ENCODE peak calls at places on chromosomes 3 and 15, in nine cellular contexts. One of them, this sample, is unnamed.

GRCh38 chr3:180989291-180990163 is at the start of gene DNAJC19:
- DNase-seq in breast epithelium: peak
- DNase-seq in endothelial cell of umbilical vein: peak
- DNase-seq in stomach: peak
- DNase-seq in esophagus muscularis mucosa: peak
- DNase-seq in K562: peak
- DNase-seq in HCT116: peak
- DNase-seq in upper lobe of left lung: peak
- DNase-seq in prostate gland: peak
- DNase-seq in this sample: peak

GRCh38 chr3:15858547-15859506 is 61.0 kb upstream of the ANKRD28 start:
- DNase-seq in esophagus muscularis mucosa: no peak
- DNase-seq in upper lobe of left lung: peak
- DNase-seq in prostate gland: peak
- DNase-seq in breast epithelium: peak
- DNase-seq in HCT116: no peak
- DNase-seq in K562: peak
- DNase-seq in stomach: peak
- DNase-seq in endothelial cell of umbilical vein: peak
- DNase-seq in this sample: peak

GRCh38 chr3:128448491-128448890 is 18.2 kb downstream of the DNAJB8 start:
- DNase-seq in endothelial cell of umbilical vein: no peak
- DNase-seq in HCT116: no peak
- DNase-seq in esophagus muscularis mucosa: no peak
- DNase-seq in K562: no peak
- DNase-seq in breast epithelium: no peak
- DNase-seq in stomach: no peak
- DNase-seq in prostate gland: no peak
- DNase-seq in upper lobe of left lung: no peak
- DNase-seq in this sample: no peak

GRCh38 chr3:19334120-19334519 is 185.8 kb downstream of the KCNH8 start:
- DNase-seq in breast epithelium: no peak
- DNase-seq in HCT116: no peak
- DNase-seq in prostate gland: no peak
- DNase-seq in endothelial cell of umbilical vein: no peak
- DNase-seq in K562: no peak
- DNase-seq in esophagus muscularis mucosa: no peak
- DNase-seq in stomach: no peak
- DNase-seq in upper lobe of left lung: no peak
- DNase-seq in this sample: no peak

GRCh38 chr15:36682091-36682490 is 102.7 kb downstream of the CDIN1 start:
- DNase-seq in K562: no peak
- DNase-seq in esophagus muscularis mucosa: no peak
- DNase-seq in HCT116: no peak
- DNase-seq in stomach: no peak
- DNase-seq in endothelial cell of umbilical vein: peak
- DNase-seq in prostate gland: no peak
- DNase-seq in breast epithelium: no peak
- DNase-seq in upper lobe of left lung: no peak
- DNase-seq in this sample: no peak

GRCh38 chr3:32733631-32734229 is 48.7 kb downstream of the CNOT10 start:
- DNase-seq in breast epithelium: no peak
- DNase-seq in upper lobe of left lung: no peak
- DNase-seq in K562: peak
- DNase-seq in prostate gland: no peak
- DNase-seq in HCT116: peak
- DNase-seq in esophagus muscularis mucosa: no peak
- DNase-seq in stomach: no peak
- DNase-seq in endothelial cell of umbilical vein: peak
- DNase-seq in this sample: no peak

GRCh38 chr3:30664449-30664848 is 58.0 kb downstream of the TGFBR2 start:
- DNase-seq in prostate gland: no peak
- DNase-seq in endothelial cell of umbilical vein: peak
- DNase-seq in breast epithelium: no peak
- DNase-seq in stomach: no peak
- DNase-seq in K562: no peak
- DNase-seq in HCT116: no peak
- DNase-seq in upper lobe of left lung: no peak
- DNase-seq in esophagus muscularis mucosa: no peak
- DNase-seq in this sample: no peak

GRCh38 chr3:187667526-187667925 is 2.7 kb downstream of the SST start:
- DNase-seq in K562: no peak
- DNase-seq in prostate gland: no peak
- DNase-seq in endothelial cell of umbilical vein: no peak
- DNase-seq in esophagus muscularis mucosa: no peak
- DNase-seq in upper lobe of left lung: no peak
- DNase-seq in breast epithelium: no peak
- DNase-seq in HCT116: no peak
- DNase-seq in stomach: no peak
- DNase-seq in this sample: no peak

GRCh38 chr3:120450914-120451669 is at the start of gene FSTL1:
- DNase-seq in esophagus muscularis mucosa: no peak
- DNase-seq in K562: no peak
- DNase-seq in breast epithelium: peak
- DNase-seq in upper lobe of left lung: no peak
- DNase-seq in endothelial cell of umbilical vein: peak
- DNase-seq in stomach: no peak
- DNase-seq in HCT116: no peak
- DNase-seq in prostate gland: peak
- DNase-seq in this sample: peak
- TF ChIP-seq POLR2AphosphoS5 in esophagus muscularis mucosa: peak
- TF ChIP-seq POLR2AphosphoS5 in K562: no peak
- TF ChIP-seq POLR2AphosphoS5 in breast epithelium: peak
- TF ChIP-seq POLR2AphosphoS5 in upper lobe of left lung: no peak
- TF ChIP-seq POLR2AphosphoS5 in endothelial cell of umbilical vein: peak
- TF ChIP-seq POLR2AphosphoS5 in stomach: peak
- TF ChIP-seq POLR2AphosphoS5 in HCT116: peak
- TF ChIP-seq POLR2AphosphoS5 in prostate gland: no peak
- TF ChIP-seq POLR2AphosphoS5 in this sample: peak

GRCh38 chr15:83109532-83109931 is 2.1 kb downstream of the TM6SF1 start:
- DNase-seq in HCT116: no peak
- DNase-seq in stomach: no peak
- DNase-seq in upper lobe of left lung: no peak
- DNase-seq in breast epithelium: no peak
- DNase-seq in K562: no peak
- DNase-seq in endothelial cell of umbilical vein: no peak
- DNase-seq in esophagus muscularis mucosa: no peak
- DNase-seq in prostate gland: no peak
- DNase-seq in this sample: no peak

GRCh38 chr15:83107841-83108181 is 366 bp downstream of the TM6SF1 start:
- DNase-seq in breast epithelium: no peak
- DNase-seq in K562: no peak
- DNase-seq in esophagus muscularis mucosa: no peak
- DNase-seq in prostate gland: no peak
- DNase-seq in stomach: no peak
- DNase-seq in upper lobe of left lung: no peak
- DNase-seq in HCT116: no peak
- DNase-seq in endothelial cell of umbilical vein: no peak
- DNase-seq in this sample: peak

GRCh38 chr15:83106994-83107840 is at the start of gene TM6SF1:
- DNase-seq in endothelial cell of umbilical vein: peak
- DNase-seq in esophagus muscularis mucosa: no peak
- DNase-seq in K562: peak
- DNase-seq in stomach: no peak
- DNase-seq in breast epithelium: no peak
- DNase-seq in upper lobe of left lung: peak
- DNase-seq in HCT116: no peak
- DNase-seq in prostate gland: no peak
- DNase-seq in this sample: peak

GRCh38 chr15:83110361-83110760 is 2.9 kb downstream of the TM6SF1 start:
- DNase-seq in breast epithelium: no peak
- DNase-seq in endothelial cell of umbilical vein: peak
- DNase-seq in prostate gland: no peak
- DNase-seq in upper lobe of left lung: no peak
- DNase-seq in esophagus muscularis mucosa: no peak
- DNase-seq in K562: no peak
- DNase-seq in stomach: no peak
- DNase-seq in HCT116: no peak
- DNase-seq in this sample: no peak

DNA sequence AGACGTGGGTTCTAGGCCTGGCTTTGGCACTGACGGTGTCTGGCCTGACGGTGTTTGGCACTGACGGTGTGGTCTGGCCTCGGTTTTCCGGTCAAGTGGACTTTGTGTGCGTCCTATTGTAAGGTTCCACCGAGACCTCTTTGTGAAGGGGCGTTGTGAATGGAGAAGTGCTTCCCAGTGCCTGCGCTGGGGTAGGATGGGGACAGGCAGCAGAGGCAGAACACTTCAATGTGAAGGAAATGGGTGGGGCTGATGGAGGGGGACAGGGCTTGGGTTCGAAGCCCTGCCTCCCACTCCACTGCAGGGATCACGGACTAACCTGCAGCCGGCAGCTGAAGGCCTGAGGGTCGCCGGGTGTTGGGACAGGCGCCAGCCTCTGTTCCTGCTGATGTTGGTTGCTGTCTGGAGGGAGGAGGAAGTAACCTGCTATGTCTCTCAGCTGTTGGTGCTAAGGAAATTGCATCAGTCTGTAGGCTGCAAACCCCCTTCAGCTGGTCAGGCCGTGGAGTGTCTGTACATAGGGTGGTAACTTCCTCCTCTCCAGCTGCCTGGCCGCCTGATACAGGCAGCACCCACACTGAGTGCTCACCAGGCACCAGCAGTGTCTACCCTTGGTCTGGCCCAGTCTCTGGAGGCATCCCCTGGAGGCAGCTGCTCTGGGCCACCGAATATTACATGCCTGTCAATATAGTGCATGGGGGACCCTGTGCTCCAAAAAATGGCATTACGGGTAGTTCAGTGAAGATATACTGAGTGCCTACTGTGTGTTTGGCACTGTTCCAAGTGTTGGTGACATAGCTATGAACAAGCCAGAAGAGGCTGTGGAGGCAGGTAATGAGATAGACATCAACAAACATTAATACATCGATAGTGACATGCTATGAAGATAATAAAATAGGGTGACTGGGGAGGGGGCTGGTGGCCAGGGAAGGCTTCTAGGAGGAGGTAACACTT is 1.1 kb downstream of the TM6SF1 start:
- DNase-seq in HCT116: no peak
- DNase-seq in endothelial cell of umbilical vein: peak
- DNase-seq in breast epithelium: no peak
- DNase-seq in esophagus muscularis mucosa: no peak
- DNase-seq in stomach: peak
- DNase-seq in upper lobe of left lung: peak
- DNase-seq in K562: peak
- DNase-seq in prostate gland: no peak
- DNase-seq in this sample: peak
- TF ChIP-seq POLR2A in HCT116: no peak
- TF ChIP-seq POLR2A in endothelial cell of umbilical vein: peak
- TF ChIP-seq POLR2A in breast epithelium: no peak
- TF ChIP-seq POLR2A in esophagus muscularis mucosa: no peak
- TF ChIP-seq POLR2A in stomach: no peak
- TF ChIP-seq POLR2A in upper lobe of left lung: peak
- TF ChIP-seq POLR2A in K562: no peak
- TF ChIP-seq POLR2A in prostate gland: no peak
- TF ChIP-seq POLR2A in this sample: peak

DNA sequence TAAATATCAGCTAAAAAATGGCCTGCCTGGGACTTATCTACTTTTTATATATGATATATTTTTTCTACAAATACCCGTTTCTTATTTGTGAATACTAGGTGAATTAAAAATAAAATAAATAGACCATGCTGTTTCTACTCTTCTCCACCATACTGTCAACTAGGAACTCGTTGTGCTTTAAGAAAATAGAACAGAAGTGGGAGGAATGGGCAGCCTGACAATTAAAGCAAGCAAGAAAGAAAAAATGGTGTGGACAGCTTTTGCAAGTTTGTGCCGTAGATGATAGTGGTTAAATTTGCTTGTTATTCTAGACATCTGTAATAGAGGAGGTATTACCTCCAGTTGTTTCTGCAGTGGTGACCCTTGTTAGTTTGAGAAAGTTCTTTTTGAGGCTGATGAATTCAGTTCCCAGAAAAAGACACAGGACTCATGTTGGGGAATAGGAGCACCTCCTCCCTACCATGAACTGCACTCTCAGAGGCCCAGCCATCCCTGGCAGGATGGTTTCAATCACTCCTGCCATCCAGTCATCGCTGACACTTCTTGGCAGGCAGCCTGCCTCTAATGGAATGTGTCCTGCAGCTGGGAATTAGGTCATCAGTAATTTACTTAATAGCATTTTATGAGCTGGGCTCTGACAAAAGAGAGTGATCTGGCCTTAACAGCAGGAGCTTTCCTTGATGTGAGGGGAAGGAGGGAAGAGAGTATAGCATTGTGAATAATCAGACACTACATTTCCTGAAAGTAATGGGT is 105.0 kb upstream of the GAP43 start:
- DNase-seq in prostate gland: no peak
- DNase-seq in upper lobe of left lung: no peak
- DNase-seq in HCT116: peak
- DNase-seq in K562: no peak
- DNase-seq in endothelial cell of umbilical vein: peak
- DNase-seq in stomach: no peak
- DNase-seq in breast epithelium: no peak
- DNase-seq in esophagus muscularis mucosa: no peak
- DNase-seq in this sample: no peak
- TF ChIP-seq POLR2AphosphoS5 in prostate gland: no peak
- TF ChIP-seq POLR2AphosphoS5 in upper lobe of left lung: peak
- TF ChIP-seq POLR2AphosphoS5 in HCT116: no peak
- TF ChIP-seq POLR2AphosphoS5 in K562: no peak
- TF ChIP-seq POLR2AphosphoS5 in endothelial cell of umbilical vein: peak
- TF ChIP-seq POLR2AphosphoS5 in stomach: no peak
- TF ChIP-seq POLR2AphosphoS5 in breast epithelium: no peak
- TF ChIP-seq POLR2AphosphoS5 in esophagus muscularis mucosa: peak
- TF ChIP-seq POLR2AphosphoS5 in this sample: peak

DNA sequence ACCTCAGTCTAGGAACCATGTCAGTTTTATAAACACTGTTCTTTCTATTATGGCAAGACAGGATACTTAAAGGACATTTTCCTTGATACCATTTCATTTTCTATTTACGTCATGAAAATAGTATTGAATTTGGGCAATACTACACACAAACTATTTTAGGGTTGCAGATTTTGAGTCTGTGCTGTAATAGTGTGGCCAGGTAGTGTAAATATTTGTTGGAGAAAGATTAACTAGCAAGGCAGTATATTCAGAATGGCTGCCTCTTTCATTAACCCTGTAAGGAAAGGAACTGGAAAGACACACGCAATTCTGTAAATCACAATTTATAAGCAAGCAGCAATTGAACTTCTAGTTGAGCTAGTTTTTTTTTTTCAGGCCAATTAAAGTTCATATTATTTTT is 2.0 kb downstream of the CTXND1 start:
- DNase-seq in K562: no peak
- DNase-seq in stomach: no peak
- DNase-seq in upper lobe of left lung: no peak
- DNase-seq in esophagus muscularis mucosa: no peak
- DNase-seq in breast epithelium: no peak
- DNase-seq in HCT116: no peak
- DNase-seq in endothelial cell of umbilical vein: no peak
- DNase-seq in prostate gland: no peak
- DNase-seq in this sample: no peak
- TF ChIP-seq POLR2A in K562: no peak
- TF ChIP-seq POLR2A in stomach: no peak
- TF ChIP-seq POLR2A in upper lobe of left lung: no peak
- TF ChIP-seq POLR2A in esophagus muscularis mucosa: no peak
- TF ChIP-seq POLR2A in breast epithelium: no peak
- TF ChIP-seq POLR2A in HCT116: no peak
- TF ChIP-seq POLR2A in endothelial cell of umbilical vein: no peak
- TF ChIP-seq POLR2A in prostate gland: no peak
- TF ChIP-seq POLR2A in this sample: no peak

GRCh38 chr3:72347819-72348319 is 500.4 kb downstream of the SHQ1 start:
- DNase-seq in K562: no peak
- DNase-seq in esophagus muscularis mucosa: no peak
- DNase-seq in prostate gland: peak
- DNase-seq in HCT116: no peak
- DNase-seq in stomach: peak
- DNase-seq in breast epithelium: peak
- DNase-seq in upper lobe of left lung: peak
- DNase-seq in endothelial cell of umbilical vein: peak
- DNase-seq in this sample: peak
- TF ChIP-seq POLR2AphosphoS5 in K562: no peak
- TF ChIP-seq POLR2AphosphoS5 in esophagus muscularis mucosa: peak
- TF ChIP-seq POLR2AphosphoS5 in prostate gland: peak
- TF ChIP-seq POLR2AphosphoS5 in HCT116: no peak
- TF ChIP-seq POLR2AphosphoS5 in stomach: peak
- TF ChIP-seq POLR2AphosphoS5 in breast epithelium: peak
- TF ChIP-seq POLR2AphosphoS5 in upper lobe of left lung: peak
- TF ChIP-seq POLR2AphosphoS5 in endothelial cell of umbilical vein: peak
- TF ChIP-seq POLR2AphosphoS5 in this sample: peak

This sample was measured in spleen.